ENCODE peak calls at places on chromosome 11, in four cellular contexts. One of them, this sample, is unnamed.
A peak's percentile ranks its signal among the peaks of the same experiment; 100 is the strongest.

GRCh38 chr11:133115099-133115498 is 417.2 kb downstream of the OPCML start:
- DNase-seq in fibroblast of lung: no peak
- DNase-seq in mucosa of descending colon: no peak
- DNase-seq in tibial nerve: no peak
- DNase-seq in this sample: no peak

GRCh38 chr11:57779275-57779674 is 17.7 kb downstream of the CTNND1 start:
- DNase-seq in mucosa of descending colon: no peak
- DNase-seq in fibroblast of lung: peak; percentile 78
- DNase-seq in tibial nerve: no peak
- DNase-seq in this sample: no peak

GRCh38 chr11:91081440-91082088 is 858.7 kb upstream of the CHORDC1 start:
- DNase-seq in mucosa of descending colon: no peak
- DNase-seq in tibial nerve: peak; percentile 13
- DNase-seq in fibroblast of lung: peak; percentile 33
- DNase-seq in this sample: no peak

GRCh38 chr11:92826136-92826535 is 143.3 kb upstream of the MTNR1B start:
- DNase-seq in tibial nerve: no peak
- DNase-seq in fibroblast of lung: peak; percentile 82
- DNase-seq in mucosa of descending colon: no peak
- DNase-seq in this sample: no peak

GRCh38 chr11:128888034-128888985 is 2.8 kb upstream of the KCNJ5 start:
- DNase-seq in mucosa of descending colon: no peak
- DNase-seq in fibroblast of lung: no peak
- DNase-seq in tibial nerve: no peak
- DNase-seq in this sample: no peak

GRCh38 chr11:84430661-84431060 is 1144.5 kb upstream of the CCDC90B start:
- DNase-seq in fibroblast of lung: no peak
- DNase-seq in mucosa of descending colon: no peak
- DNase-seq in tibial nerve: no peak
- DNase-seq in this sample: no peak

GRCh38 chr11:86288776-86289507 is 13.1 kb upstream of the HIKESHI start:
- DNase-seq in mucosa of descending colon: no peak
- DNase-seq in fibroblast of lung: peak; percentile 8
- DNase-seq in tibial nerve: no peak
- DNase-seq in this sample: no peak

GRCh38 chr11:17803751-17804334 is 69.3 kb downstream of the KCNC1 start:
- DNase-seq in fibroblast of lung: no peak
- DNase-seq in mucosa of descending colon: no peak
- DNase-seq in tibial nerve: no peak
- DNase-seq in this sample: no peak

GRCh38 chr11:94134651-94135512 is 6.2 kb downstream of the PANX1 start:
- DNase-seq in mucosa of descending colon: peak; percentile 39
- DNase-seq in fibroblast of lung: peak; percentile 96
- DNase-seq in tibial nerve: peak; percentile 44
- DNase-seq in this sample: no peak

GRCh38 chr11:94557992-94558391 is 9.2 kb upstream of the PIWIL4 start:
- DNase-seq in tibial nerve: no peak
- DNase-seq in fibroblast of lung: peak; percentile 70
- DNase-seq in mucosa of descending colon: no peak
- DNase-seq in this sample: no peak

GRCh38 chr11:352456-353180 is 16.7 kb upstream of the B4GALNT4 start:
- DNase-seq in tibial nerve: no peak
- DNase-seq in mucosa of descending colon: peak; percentile 18
- DNase-seq in fibroblast of lung: no peak
- DNase-seq in this sample: no peak

GRCh38 chr11:128862913-128863660 is 4.0 kb downstream of the KCNJ1 start:
- DNase-seq in tibial nerve: no peak
- DNase-seq in mucosa of descending colon: no peak
- DNase-seq in fibroblast of lung: peak; percentile 69
- DNase-seq in this sample: peak; percentile 44

GRCh38 chr11:61532136-61533038 is 23.8 kb downstream of the LRRC10B start:
- DNase-seq in mucosa of descending colon: peak; percentile 72
- DNase-seq in tibial nerve: no peak
- DNase-seq in fibroblast of lung: no peak
- DNase-seq in this sample: no peak

GRCh38 chr11:61004037-61004641 is 32.7 kb downstream of the CD6 start:
- DNase-seq in mucosa of descending colon: no peak
- DNase-seq in fibroblast of lung: peak; percentile 76
- DNase-seq in tibial nerve: no peak
- DNase-seq in this sample: no peak

GRCh38 chr11:90531001-90531400 is 308.2 kb upstream of the CHORDC1 start:
- DNase-seq in mucosa of descending colon: no peak
- DNase-seq in fibroblast of lung: no peak
- DNase-seq in tibial nerve: no peak
- DNase-seq in this sample: no peak

GRCh38 chr11:69280451-69280850 is 13.5 kb upstream of the MYEOV start:
- DNase-seq in fibroblast of lung: peak; percentile 96
- DNase-seq in mucosa of descending colon: no peak
- DNase-seq in tibial nerve: no peak
- DNase-seq in this sample: peak; percentile 53

GRCh38 chr11:3170756-3171670 is 5.9 kb upstream of the OSBPL5 start:
- DNase-seq in mucosa of descending colon: no peak
- DNase-seq in tibial nerve: no peak
- DNase-seq in fibroblast of lung: no peak
- DNase-seq in this sample: no peak

GRCh38 chr11:114496915-114497314 is 57.6 kb downstream of the REXO2 start:
- DNase-seq in tibial nerve: no peak
- DNase-seq in fibroblast of lung: no peak
- DNase-seq in mucosa of descending colon: no peak
- DNase-seq in this sample: no peak

GRCh38 chr11:64058494-64058893 is 22.8 kb downstream of the FLRT1 start:
- DNase-seq in mucosa of descending colon: no peak
- DNase-seq in fibroblast of lung: peak; percentile 9
- DNase-seq in tibial nerve: no peak
- DNase-seq in this sample: no peak

GRCh38 chr11:104870910-104871309 is 27.4 kb downstream of the CASP12 start:
- DNase-seq in fibroblast of lung: peak; percentile 83
- DNase-seq in mucosa of descending colon: no peak
- DNase-seq in tibial nerve: no peak
- DNase-seq in this sample: no peak

GRCh38 chr11:73178681-73179080 is 36.6 kb upstream of the FCHSD2 start:
- DNase-seq in mucosa of descending colon: no peak
- DNase-seq in tibial nerve: no peak
- DNase-seq in fibroblast of lung: no peak
- DNase-seq in this sample: no peak

GRCh38 chr11:82765466-82766034 is 31.9 kb upstream of the FAM181B start:
- DNase-seq in tibial nerve: no peak
- DNase-seq in mucosa of descending colon: peak; percentile 46
- DNase-seq in fibroblast of lung: no peak
- DNase-seq in this sample: no peak

GRCh38 chr11:118232659-118233058 is 7.8 kb upstream of the JAML start:
- DNase-seq in tibial nerve: no peak
- DNase-seq in fibroblast of lung: no peak
- DNase-seq in mucosa of descending colon: no peak
- DNase-seq in this sample: no peak

GRCh38 chr11:61923166-61924015 is 6.0 kb upstream of the RAB3IL1 start:
- DNase-seq in fibroblast of lung: peak; percentile 43
- DNase-seq in mucosa of descending colon: peak; percentile 44
- DNase-seq in tibial nerve: peak; percentile 79
- DNase-seq in this sample: no peak

GRCh38 chr11:84019576-84020194 is 733.5 kb upstream of the CCDC90B start:
- DNase-seq in fibroblast of lung: peak; percentile 89
- DNase-seq in mucosa of descending colon: no peak
- DNase-seq in tibial nerve: no peak
- DNase-seq in this sample: peak; percentile 1

GRCh38 chr11:2929880-2930704 is 872 bp upstream of the PHLDA2 start:
- DNase-seq in tibial nerve: no peak
- DNase-seq in fibroblast of lung: peak; percentile 53
- DNase-seq in mucosa of descending colon: peak; percentile 84
- DNase-seq in this sample: no peak

GRCh38 chr11:58968251-58968711 is 29.0 kb downstream of the GLYATL1 start:
- DNase-seq in tibial nerve: no peak
- DNase-seq in mucosa of descending colon: peak; percentile 41
- DNase-seq in fibroblast of lung: no peak
- DNase-seq in this sample: peak; percentile 26

GRCh38 chr11:79471071-79471470 is 30.2 kb upstream of the TENM4 start:
- DNase-seq in tibial nerve: no peak
- DNase-seq in fibroblast of lung: no peak
- DNase-seq in mucosa of descending colon: no peak
- DNase-seq in this sample: no peak

GRCh38 chr11:85685131-85685819 is 720 bp downstream of the CCDC89 start:
- DNase-seq in mucosa of descending colon: peak; percentile 31
- DNase-seq in fibroblast of lung: no peak
- DNase-seq in tibial nerve: no peak
- DNase-seq in this sample: no peak

GRCh38 chr11:117130879-117131278 is 13.2 kb upstream of the PAFAH1B2 start:
- DNase-seq in mucosa of descending colon: no peak
- DNase-seq in tibial nerve: no peak
- DNase-seq in fibroblast of lung: no peak
- DNase-seq in this sample: peak; percentile 20

GRCh38 chr11:45669146-45669545 is 3.7 kb upstream of the CHST1 start:
- DNase-seq in tibial nerve: no peak
- DNase-seq in mucosa of descending colon: no peak
- DNase-seq in fibroblast of lung: no peak
- DNase-seq in this sample: peak; percentile 3

GRCh38 chr11:44275961-44276550 is 33.9 kb downstream of the ALX4 start:
- DNase-seq in tibial nerve: no peak
- DNase-seq in mucosa of descending colon: no peak
- DNase-seq in fibroblast of lung: no peak
- DNase-seq in this sample: no peak
- TF ChIP-seq CTCF in tibial nerve: no peak
- TF ChIP-seq CTCF in mucosa of descending colon: no peak
- TF ChIP-seq CTCF in fibroblast of lung: no peak
- TF ChIP-seq CTCF in this sample: no peak

GRCh38 chr11:14336507-14337503 is 22.2 kb downstream of the RRAS2 start:
- DNase-seq in tibial nerve: no peak
- DNase-seq in mucosa of descending colon: no peak
- DNase-seq in fibroblast of lung: peak; percentile 95
- DNase-seq in this sample: peak; percentile 76

GRCh38 chr11:14334193-14334592 is 24.8 kb downstream of the RRAS2 start:
- DNase-seq in mucosa of descending colon: no peak
- DNase-seq in tibial nerve: no peak
- DNase-seq in fibroblast of lung: no peak
- DNase-seq in this sample: no peak

GRCh38 chr11:14331476-14332136 is 27.4 kb downstream of the RRAS2 start:
- DNase-seq in tibial nerve: no peak
- DNase-seq in mucosa of descending colon: no peak
- DNase-seq in fibroblast of lung: no peak
- DNase-seq in this sample: no peak

GRCh38 chr11:14335712-14336111 is 23.3 kb downstream of the RRAS2 start:
- DNase-seq in tibial nerve: no peak
- DNase-seq in mucosa of descending colon: no peak
- DNase-seq in fibroblast of lung: no peak
- DNase-seq in this sample: no peak

GRCh38 chr11:14334893-14335292 is 24.1 kb downstream of the RRAS2 start:
- DNase-seq in tibial nerve: no peak
- DNase-seq in mucosa of descending colon: no peak
- DNase-seq in fibroblast of lung: no peak
- DNase-seq in this sample: no peak
- H3K4me3 ChIP-seq in tibial nerve: no peak overlapping the region
- H3K4me3 ChIP-seq in mucosa of descending colon: no peak overlapping the region
- H3K4me3 ChIP-seq in fibroblast of lung: no peak overlapping the region
- H3K4me3 ChIP-seq in this sample: no peak overlapping the region

DNA sequence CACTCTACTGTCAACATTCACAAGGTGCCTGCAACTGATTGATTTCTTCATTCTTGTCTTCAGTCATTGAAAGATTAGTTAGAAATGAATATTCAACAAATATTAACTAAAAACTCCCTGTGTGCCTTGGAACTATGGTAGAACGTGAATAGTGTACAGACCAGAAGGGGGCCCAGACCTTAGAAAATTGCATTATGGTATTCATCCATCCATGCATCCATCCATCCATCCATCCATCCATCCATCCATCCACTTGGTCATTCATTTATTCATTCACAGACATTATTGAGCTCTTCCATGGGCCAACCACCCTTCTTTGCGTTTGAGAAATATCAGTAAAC is 10.2 kb upstream of the ACCSL start:
- DNase-seq in tibial nerve: no peak
- DNase-seq in fibroblast of lung: no peak
- DNase-seq in mucosa of descending colon: no peak
- DNase-seq in this sample: no peak
- TF ChIP-seq CTCF in tibial nerve: no peak
- TF ChIP-seq CTCF in fibroblast of lung: no peak
- TF ChIP-seq CTCF in mucosa of descending colon: no peak
- TF ChIP-seq CTCF in this sample: no peak

GRCh38 chr11:1540074-1540473 is 32.0 kb downstream of the DUSP8 start:
- DNase-seq in mucosa of descending colon: no peak
- DNase-seq in fibroblast of lung: no peak
- DNase-seq in tibial nerve: no peak
- DNase-seq in this sample: no peak
- H3K4me3 ChIP-seq in mucosa of descending colon: no peak overlapping the region
- H3K4me3 ChIP-seq in fibroblast of lung: no peak overlapping the region
- H3K4me3 ChIP-seq in tibial nerve: no peak overlapping the region
- H3K4me3 ChIP-seq in this sample: no peak overlapping the region

GRCh38 chr11:43924112-43924855 is 18.2 kb upstream of the C11orf96 start:
- DNase-seq in tibial nerve: no peak
- DNase-seq in mucosa of descending colon: no peak
- DNase-seq in fibroblast of lung: no peak
- DNase-seq in this sample: no peak
- TF ChIP-seq CTCF in tibial nerve: no peak
- TF ChIP-seq CTCF in mucosa of descending colon: no peak
- TF ChIP-seq CTCF in fibroblast of lung: no peak
- TF ChIP-seq CTCF in this sample: peak; percentile 14

This sample was measured in epithelial cell of proximal tubule.